ENCODE peak calls at places on chromosomes 12 and 14, in seven cellular contexts. H, W, Y, C, J, N and P are unnamed samples. For H3K4me1, the result is how much of the 10 kb centered on the place peaks cover.

GRCh38 chr12:30989754-30990153 is 63.2 kb downstream of the TSPAN11 start:
- DNase-seq in H (no peak), W (peak), Y (no peak), C (no peak), J (no peak), N (peak), P (no peak)

GRCh38 chr14:97177016-97177415 is 379.8 kb downstream of the VRK1 start:
- DNase-seq in H (no peak), W (peak), Y (no peak), C (no peak), J (no peak), N (no peak), P (no peak)

GRCh38 chr12:27551172-27551840 is 27.3 kb downstream of the PPFIBP1 start:
- DNase-seq in H (no peak), W (no peak), Y (no peak), C (no peak), J (peak), N (no peak), P (no peak)

GRCh38 chr14:61860294-61860918 is 98.2 kb downstream of the SNAPC1 start:
- DNase-seq in H (no peak), W (peak), Y (peak), C (no peak), J (peak), N (peak), P (no peak)

GRCh38 chr12:118374126-118374725 is 1.5 kb upstream of the TAOK3 start:
- DNase-seq in H (no peak), W (no peak), Y (no peak), C (no peak), J (no peak), N (peak), P (no peak)

GRCh38 chr12:121516437-121517011 is 64.3 kb downstream of the KDM2B start:
- DNase-seq in H (no peak), W (no peak), Y (no peak), C (no peak), J (no peak), N (no peak), P (no peak)

GRCh38 chr12:131591714-131592709 is 118.9 kb upstream of the SFSWAP start:
- DNase-seq in H (no peak), W (no peak), Y (no peak), C (no peak), J (no peak), N (no peak), P (no peak)

GRCh38 chr14:69956970-69957369 is 77.8 kb downstream of the SMOC1 start:
- DNase-seq in H (no peak), W (no peak), Y (no peak), C (no peak), J (no peak), N (no peak), P (no peak)

GRCh38 chr12:62891805-62892549 is 43.0 kb downstream of the PPM1H start:
- DNase-seq in H (no peak), W (no peak), Y (no peak), C (no peak), J (no peak), N (no peak), P (no peak)

DNA sequence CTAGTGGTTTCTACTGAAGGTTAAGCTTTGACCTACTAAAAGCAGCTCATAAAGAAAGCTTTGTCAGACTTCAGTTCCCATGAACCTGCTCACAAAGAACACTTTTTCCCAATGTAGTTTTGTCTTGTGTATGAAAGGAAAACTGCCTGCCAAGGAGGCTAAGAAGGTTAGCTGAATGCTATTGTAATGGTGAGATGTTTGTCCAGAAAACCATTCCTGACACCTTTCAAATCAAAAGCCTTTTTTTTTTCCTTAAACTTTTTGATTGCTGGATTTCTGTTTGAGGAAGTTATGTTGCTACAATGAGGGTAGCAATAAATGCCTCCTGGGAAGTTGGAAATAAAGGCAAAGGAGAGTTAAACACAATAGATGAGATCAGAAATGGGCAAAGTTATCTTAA is 27.3 kb downstream of the TECPR2 start:
- DNase-seq in H (no peak), W (no peak), Y (no peak), C (no peak), J (no peak), N (no peak), P (no peak)
- H3K4me1 ChIP-seq in H (under half), W (under half), Y (under half), C (under half), J (under half), N (under half), P (under half)

GRCh38 chr12:75705749-75706719 is 194.6 kb upstream of the KRR1 start:
- DNase-seq in H (peak), W (no peak), Y (no peak), C (no peak), J (peak), N (no peak), P (no peak)
- H3K4me3 ChIP-seq in H (no peak), W (no peak), Y (no peak), C (no peak), J (no peak), N (no peak), P (no peak)

DNA sequence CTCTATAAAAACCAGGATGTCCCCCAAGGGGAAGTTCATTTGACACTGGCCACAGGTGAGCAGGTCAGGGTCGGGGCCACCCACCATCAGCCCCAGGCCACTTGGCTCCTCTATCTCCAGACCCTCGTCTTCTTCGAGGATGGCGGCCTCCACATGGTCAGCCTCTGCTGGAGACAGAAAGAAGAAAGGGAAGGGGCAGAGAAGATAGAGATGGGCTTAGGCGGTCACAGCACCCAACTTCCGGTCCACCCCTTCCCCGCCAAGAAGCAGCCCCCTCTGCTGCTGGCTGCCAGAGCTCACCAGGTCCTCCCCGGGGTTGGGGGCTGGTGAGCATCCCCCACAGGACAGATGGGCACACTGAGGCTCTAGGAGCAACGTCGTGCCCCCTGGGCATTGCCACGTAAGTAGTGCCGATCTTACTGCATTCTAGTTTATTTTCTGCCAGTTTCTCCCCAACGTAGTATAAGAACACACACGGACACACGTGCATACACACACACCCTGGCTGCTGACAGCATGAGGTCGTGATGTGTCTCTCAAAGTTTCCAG is 14.2 kb downstream of the BCL11B start:
- DNase-seq in H (no peak), W (no peak), Y (no peak), C (no peak), J (no peak), N (no peak), P (no peak)
- H3K27ac ChIP-seq in H (no peak), W (no peak), Y (peak), C (no peak), J (no peak), N (no peak), P (no peak)

DNA sequence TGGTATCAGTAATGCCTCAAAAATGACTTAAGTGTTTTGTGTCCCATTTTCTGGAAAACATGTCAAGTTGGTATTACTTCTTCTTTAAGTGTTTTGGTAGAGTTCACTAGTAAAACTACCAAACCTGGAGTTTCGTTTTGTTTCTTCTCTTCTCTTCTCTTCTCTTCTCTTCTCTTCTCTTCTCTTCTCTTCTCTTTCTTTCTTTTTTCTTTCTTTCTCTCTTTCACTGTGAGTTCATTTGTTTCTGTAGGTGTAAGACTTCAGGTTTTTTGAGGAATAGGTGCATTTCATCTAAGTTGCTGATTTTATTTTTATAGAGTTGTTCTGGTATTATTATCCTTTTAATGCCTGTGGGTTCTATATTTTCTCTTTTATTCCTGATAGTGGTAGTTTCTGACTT is 21.9 kb downstream of the CNOT2 start:
- DNase-seq in H (no peak), W (no peak), Y (no peak), C (no peak), J (no peak), N (no peak), P (no peak)
- H3K4me1 ChIP-seq in H (under half), W (under half), Y (under half), C (under half), J (under half), N (under half), P (under half)

DNA sequence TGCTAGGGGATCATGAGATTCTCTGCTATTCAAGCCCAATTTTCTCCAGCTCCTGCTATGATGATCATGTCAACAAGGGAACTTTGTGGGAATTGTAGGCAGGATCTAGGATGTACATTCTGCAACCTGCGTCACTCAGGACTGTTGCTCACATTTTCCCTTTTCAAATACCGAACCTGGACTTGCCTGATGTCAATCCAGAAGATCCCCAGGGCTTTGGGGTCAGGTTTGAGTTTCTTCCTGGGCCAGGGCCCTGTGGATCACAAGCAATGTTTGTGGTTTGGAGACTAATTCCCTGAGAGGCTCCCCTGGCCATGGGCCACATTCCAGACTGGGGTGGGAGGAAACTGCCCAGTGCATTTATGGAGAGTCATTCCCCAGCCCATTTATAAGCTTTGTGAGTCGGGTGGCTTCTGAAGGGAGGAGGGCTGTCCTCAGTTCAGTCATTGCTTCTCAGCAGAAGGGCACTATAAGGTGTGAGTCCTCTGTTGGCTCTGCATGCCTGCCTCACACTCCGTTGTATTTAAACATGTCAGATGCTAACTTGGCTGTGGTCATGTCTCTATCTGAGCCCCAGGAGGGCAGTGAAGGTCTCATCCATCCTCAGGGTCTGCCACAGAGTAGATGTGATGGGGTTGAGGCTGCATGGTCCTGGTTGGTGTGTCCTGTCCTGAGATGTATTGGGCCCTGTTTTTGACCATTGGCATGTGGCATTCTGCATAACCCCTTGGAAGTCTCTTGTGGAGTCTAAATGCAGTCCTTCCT is 6.5 kb downstream of the KRT86 start:
- DNase-seq in H (peak), W (no peak), Y (peak), C (peak), J (peak), N (no peak), P (peak)
- H3K4me3 ChIP-seq in H (no peak), W (no peak), Y (no peak), C (no peak), J (no peak), N (no peak), P (no peak)

GRCh38 chr14:85063747-85064146 is 466.2 kb upstream of the FLRT2 start:
- DNase-seq in H (no peak), W (no peak), Y (no peak), C (no peak), J (no peak), N (no peak), P (no peak)
- H3K27ac ChIP-seq in H (no peak), W (no peak), Y (no peak), C (no peak), J (no peak), N (no peak), P (no peak)

DNA sequence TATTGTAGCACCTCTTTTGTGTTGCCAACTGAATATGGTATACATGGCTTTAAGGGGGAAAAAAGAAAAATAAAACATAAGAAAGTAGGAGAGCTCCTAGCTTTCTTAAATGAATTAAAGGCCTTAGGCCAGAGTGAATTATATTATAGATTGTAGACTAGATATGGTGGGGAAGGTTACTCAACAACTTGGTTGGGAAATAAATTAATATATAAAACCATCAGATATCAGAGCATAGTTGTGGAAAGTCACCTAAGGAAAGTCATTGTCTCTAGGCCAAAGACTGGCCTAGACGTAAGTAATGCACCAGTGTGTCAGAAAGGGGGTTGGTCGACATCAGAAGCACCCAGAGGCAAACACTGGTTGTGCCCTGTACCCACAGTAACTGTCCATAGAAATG is 391.8 kb downstream of the RAD51B start:
- DNase-seq in H (no peak), W (no peak), Y (no peak), C (no peak), J (no peak), N (no peak), P (no peak)
- H3K4me1 ChIP-seq in H (under half), W (under half), Y (half or more), C (under half), J (under half), N (under half), P (under half)

GRCh38 chr14:24092110-24092959 is 1.8 kb upstream of the PCK2 start:
- DNase-seq in H (no peak), W (no peak), Y (peak), C (no peak), J (peak), N (no peak), P (peak)

GRCh38 chr14:24094839-24095195 is 706 bp downstream of the PCK2 start:
- DNase-seq in H (no peak), W (peak), Y (no peak), C (no peak), J (no peak), N (no peak), P (no peak)

GRCh38 chr14:24093901-24094838 is at the start of gene PCK2:
- DNase-seq in H (peak), W (peak), Y (peak), C (peak), J (peak), N (peak), P (peak)

GRCh38 chr14:24095196-24096068 is 1.3 kb downstream of the PCK2 start:
- DNase-seq in H (peak), W (peak), Y (no peak), C (no peak), J (peak), N (peak), P (peak)

GRCh38 chr14:24092960-24093900 is 881 bp upstream of the PCK2 start:
- DNase-seq in H (no peak), W (no peak), Y (no peak), C (no peak), J (no peak), N (no peak), P (no peak)
- H3K4me3 ChIP-seq in H (peak), W (peak), Y (peak), C (peak), J (peak), N (peak), P (peak)